ENCODE peak calls at places on chromosome 20, in ten cellular contexts. T, W, N, V, Z, E, O, J, S and F are unnamed samples.

GRCh38 chr20:39225536-39225935 is 263.4 kb downstream of the DHX35 start:
- DNase-seq in T (no peak), W (no peak), N (no peak), V (no peak), Z (no peak), E (no peak), O (no peak), J (no peak), S (no peak), F (no peak)

GRCh38 chr20:61739832-61740118 is 325.9 kb downstream of the TAF4 start:
- DNase-seq in T (no peak), W (no peak), N (no peak), V (no peak), Z (no peak), E (no peak), O (no peak), J (no peak), S (no peak), F (no peak)

GRCh38 chr20:46111836-46112212 is 6.3 kb upstream of the CD40 start:
- DNase-seq in T (no peak), W (no peak), N (no peak), V (no peak), Z (no peak), E (no peak), O (no peak), J (no peak), S (no peak), F (no peak)

GRCh38 chr20:51488331-51488730 is 54.2 kb downstream of the NFATC2 start:
- DNase-seq in T (no peak), W (no peak), N (no peak), V (no peak), Z (no peak), E (no peak), O (no peak), J (no peak), S (no peak), F (no peak)

GRCh38 chr20:58194176-58194796 is 34.2 kb downstream of the ANKRD60 start:
- DNase-seq in T (no peak), W (no peak), N (no peak), V (no peak), Z (no peak), E (no peak), O (no peak), J (no peak), S (no peak), F (no peak)

GRCh38 chr20:43849496-43850197 is 65.0 kb upstream of the TOX2 start:
- DNase-seq in T (no peak), W (no peak), N (no peak), V (peak), Z (no peak), E (no peak), O (no peak), J (no peak), S (no peak), F (no peak)

GRCh38 chr20:11993886-11994466 is 76.3 kb downstream of the BTBD3 start:
- DNase-seq in T (no peak), W (no peak), N (no peak), V (no peak), Z (no peak), E (no peak), O (no peak), J (no peak), S (no peak), F (no peak)

GRCh38 chr20:39605908-39606307 is 643.8 kb downstream of the DHX35 start:
- DNase-seq in T (no peak), W (no peak), N (no peak), V (no peak), Z (no peak), E (no peak), O (no peak), J (no peak), S (no peak), F (no peak)

GRCh38 chr20:2230671-2231488 is 64.9 kb upstream of the TGM3 start:
- DNase-seq in T (no peak), W (no peak), N (no peak), V (no peak), Z (no peak), E (no peak), O (no peak), J (peak), S (no peak), F (no peak)

GRCh38 chr20:49786671-49787370 is 25.8 kb upstream of the SLC9A8 start:
- DNase-seq in T (no peak), W (no peak), N (no peak), V (peak), Z (no peak), E (no peak), O (no peak), J (no peak), S (no peak), F (no peak)

GRCh38 chr20:4901031-4901818 is 100.1 kb downstream of the SLC23A2 start:
- DNase-seq in T (no peak), W (no peak), N (no peak), V (no peak), Z (no peak), E (no peak), O (no peak), J (no peak), S (no peak), F (no peak)

GRCh38 chr20:4897600-4897999 is 103.7 kb downstream of the SLC23A2 start:
- DNase-seq in T (no peak), W (no peak), N (no peak), V (no peak), Z (no peak), E (no peak), O (no peak), J (no peak), S (no peak), F (no peak)

GRCh38 chr20:4896971-4897497 is 104.3 kb downstream of the SLC23A2 start:
- DNase-seq in T (no peak), W (no peak), N (no peak), V (no peak), Z (no peak), E (peak), O (no peak), J (no peak), S (peak), F (no peak)

GRCh38 chr20:4898282-4898681 is 103.0 kb downstream of the SLC23A2 start:
- DNase-seq in T (peak), W (peak), N (no peak), V (no peak), Z (no peak), E (no peak), O (no peak), J (peak), S (no peak), F (no peak)

DNA sequence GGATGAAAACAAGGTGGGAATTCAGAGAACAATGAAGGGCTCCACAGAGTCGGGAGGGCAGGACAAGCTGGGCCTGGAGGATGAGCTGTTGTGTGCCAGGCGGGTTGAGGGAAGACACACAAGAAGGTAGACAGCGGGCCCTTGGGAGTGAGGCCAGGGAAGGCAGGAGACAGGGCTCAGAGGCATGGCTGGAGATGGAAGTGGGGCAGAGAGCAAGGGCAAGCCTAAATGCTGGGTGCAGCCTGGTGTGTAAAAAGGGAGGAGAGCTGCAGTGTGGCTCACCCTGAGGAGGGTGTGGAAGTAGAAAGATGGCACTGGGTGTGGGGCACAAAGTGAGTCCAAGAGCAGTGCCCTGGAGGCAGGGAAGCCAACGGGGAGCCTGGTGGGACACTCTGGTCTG is 102.5 kb downstream of the SLC23A2 start:
- DNase-seq in T (no peak), W (no peak), N (no peak), V (no peak), Z (no peak), E (no peak), O (no peak), J (no peak), S (no peak), F (no peak)
- TF ChIP-seq EP300 in T (no peak), W (no peak), N (no peak), V (no peak), Z (no peak), E (no peak), O (no peak), J (no peak), S (no peak), F (no peak)

GRCh38 chr20:22619272-22619671 is 34.9 kb upstream of the FOXA2 start:
- DNase-seq in T (no peak), W (no peak), N (no peak), V (peak), Z (peak), E (no peak), O (no peak), J (no peak), S (no peak), F (no peak)
- TF ChIP-seq EP300 in T (no peak), W (no peak), N (no peak), V (no peak), Z (peak), E (no peak), O (no peak), J (no peak), S (no peak), F (no peak)

DNA sequence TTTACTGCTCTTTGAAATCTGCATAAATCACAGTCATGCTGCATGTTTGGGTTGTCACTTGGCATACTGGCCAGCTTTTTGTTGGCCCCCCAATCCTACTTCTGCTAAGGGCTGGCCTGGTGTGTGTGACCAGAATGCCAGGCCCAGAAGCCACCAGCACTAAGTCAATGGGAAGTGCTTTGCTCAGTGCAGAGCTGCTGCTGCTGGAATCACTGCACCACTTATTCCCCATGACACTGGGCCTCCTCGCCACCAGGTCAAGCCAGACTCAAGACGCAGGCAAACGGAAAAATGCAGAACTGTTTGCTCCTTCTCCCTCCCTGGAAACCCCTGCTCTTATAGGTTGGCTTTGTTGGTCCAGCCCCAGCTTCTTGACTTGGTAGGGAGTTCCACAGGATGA is 121.9 kb downstream of the PHACTR3 start:
- DNase-seq in T (no peak), W (no peak), N (no peak), V (no peak), Z (no peak), E (no peak), O (no peak), J (no peak), S (no peak), F (no peak)
- TF ChIP-seq EP300 in T (no peak), W (no peak), N (no peak), V (no peak), Z (no peak), E (no peak), O (no peak), J (no peak), S (no peak), F (no peak)

DNA sequence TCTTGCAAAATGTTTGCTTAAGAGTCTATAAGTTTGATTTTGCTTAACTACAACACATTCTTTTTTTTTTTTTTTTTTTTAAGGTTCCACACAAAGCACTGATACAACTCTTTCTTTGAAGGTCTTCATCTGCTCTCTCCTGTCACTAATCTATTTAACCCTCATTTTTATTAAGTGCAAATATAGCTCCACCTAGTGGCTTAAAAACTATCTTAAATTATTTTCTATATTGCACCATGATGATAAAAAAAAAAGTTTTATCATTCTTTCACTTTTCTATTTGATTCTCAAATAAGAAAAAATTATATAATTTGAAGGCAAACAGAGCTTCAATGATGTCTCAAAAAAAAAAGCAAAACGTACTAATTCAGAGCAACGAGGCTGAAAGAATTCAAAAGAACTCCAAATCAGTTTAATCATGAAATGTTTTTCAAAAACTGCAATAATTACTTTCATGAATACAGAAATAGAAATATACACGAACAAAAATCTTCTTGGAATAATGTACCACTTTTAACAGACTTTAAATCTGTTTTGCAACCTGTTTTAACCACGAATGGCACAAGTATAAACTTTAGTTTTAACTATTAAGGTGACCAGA is 12.8 kb downstream of the ESF1 start:
- DNase-seq in T (no peak), W (no peak), N (peak), V (peak), Z (peak), E (peak), O (no peak), J (no peak), S (no peak), F (no peak)
- TF ChIP-seq EP300 in T (no peak), W (no peak), N (no peak), V (no peak), Z (no peak), E (no peak), O (no peak), J (no peak), S (no peak), F (no peak)

DNA sequence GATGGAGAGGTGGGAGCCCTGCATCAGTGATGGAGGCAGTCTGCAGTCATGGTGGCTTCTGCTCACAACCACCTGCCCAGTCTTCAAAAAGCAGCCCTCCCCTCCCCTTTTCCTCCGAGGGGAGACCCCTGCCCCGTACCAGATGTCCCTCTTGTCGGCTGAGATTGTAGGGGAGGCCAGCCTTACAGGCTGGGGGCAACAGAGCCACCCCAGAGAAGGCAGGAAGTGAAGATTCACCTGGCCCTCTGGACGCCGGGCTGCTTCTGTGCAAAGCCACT is 4.5 kb downstream of the TNFRSF6B start:
- DNase-seq in T (no peak), W (no peak), N (no peak), V (no peak), Z (no peak), E (no peak), O (no peak), J (no peak), S (no peak), F (no peak)
- TF ChIP-seq EP300 in T (no peak), W (no peak), N (no peak), V (no peak), Z (no peak), E (no peak), O (no peak), J (no peak), S (no peak), F (no peak)

GRCh38 chr20:33277471-33278441 is 5.3 kb upstream of the BPIFB1 start:
- DNase-seq in T (no peak), W (peak), N (no peak), V (peak), Z (peak), E (no peak), O (no peak), J (no peak), S (no peak), F (no peak)
- TF ChIP-seq EP300 in T (no peak), W (no peak), N (no peak), V (no peak), Z (peak), E (no peak), O (no peak), J (no peak), S (no peak), F (no peak)

GRCh38 chr20:6765469-6766058 is 1.9 kb upstream of the BMP2 start:
- DNase-seq in T (no peak), W (no peak), N (peak), V (peak), Z (peak), E (peak), O (no peak), J (no peak), S (no peak), F (peak)
- TF ChIP-seq EP300 in T (no peak), W (no peak), N (no peak), V (no peak), Z (no peak), E (no peak), O (no peak), J (no peak), S (no peak), F (no peak)